ENCODE peak calls at places on chromosomes 13 and 19, in five cellular contexts. K is progenitor cell of endocrine pancreas; D is AG10803; C is fibroblast of the aortic adventitia; S is activated CD4-positive, alpha-beta T cell treated with anti-CD3 and anti-CD28 coated beads, Interleukin-2, amount 50 U/mL, for 1 hour. R is an unnamed sample.

GRCh38 chr19:3494051-3494450 is 6.4 kb downstream of the DOHH start:
- DNase-seq in K (no peak), D (no peak), C (no peak), S (peak), R (no peak)

GRCh38 chr19:8254286-8255001 is 45.3 kb downstream of the CERS4 start:
- DNase-seq in K (no peak), D (no peak), C (no peak), S (no peak), R (no peak)

GRCh38 chr19:31223805-31224534 is 125.3 kb downstream of the TSHZ3 start:
- DNase-seq in K (no peak), D (peak), C (peak), S (no peak), R (no peak)

GRCh38 chr19:42132851-42133528 is 744 bp upstream of the POU2F2 start:
- DNase-seq in K (peak), D (peak), C (peak), S (peak), R (no peak)

GRCh38 chr19:7879102-7879770 is 5.0 kb upstream of the PRR36 start:
- DNase-seq in K (no peak), D (no peak), C (no peak), S (no peak), R (no peak)

GRCh38 chr13:36536546-36536945 is 104.3 kb downstream of the CCNA1 start:
- DNase-seq in K (no peak), D (no peak), C (no peak), S (no peak), R (no peak)

GRCh38 chr13:48291730-48292129 is 11.8 kb upstream of the RB1 start:
- DNase-seq in K (no peak), D (no peak), C (peak), S (no peak), R (no peak)

GRCh38 chr13:80862466-80862865 is 521.5 kb upstream of the SPRY2 start:
- DNase-seq in K (no peak), D (no peak), C (no peak), S (no peak), R (no peak)

GRCh38 chr13:27263438-27263837 is 7.2 kb upstream of the RASL11A start:
- DNase-seq in K (no peak), D (no peak), C (no peak), S (no peak), R (no peak)

GRCh38 chr13:41199526-41199925 is 5.2 kb upstream of the KBTBD7 start:
- DNase-seq in K (no peak), D (no peak), C (no peak), S (no peak), R (no peak)

GRCh38 chr19:12983561-12984142 is 11.6 kb upstream of the NFIX start:
- DNase-seq in K (peak), D (peak), C (peak), S (peak), R (no peak)

GRCh38 chr19:56595548-56595899 is 422 bp downstream of the ZNF71 start:
- DNase-seq in K (no peak), D (no peak), C (no peak), S (no peak), R (no peak)

GRCh38 chr13:44921931-44922758 is 67.1 kb downstream of the NUFIP1 start:
- DNase-seq in K (no peak), D (peak), C (peak), S (no peak), R (peak)

GRCh38 chr13:33186851-33187250 is 98.7 kb downstream of the STARD13 start:
- DNase-seq in K (no peak), D (no peak), C (no peak), S (no peak), R (peak)

GRCh38 chr13:31807090-31807541 is 67.8 kb downstream of the RXFP2 start:
- DNase-seq in K (no peak), D (peak), C (no peak), S (peak), R (no peak)

GRCh38 chr19:18467978-18468377 is 30.0 kb upstream of the ISYNA1 start:
- DNase-seq in K (no peak), D (no peak), C (no peak), S (no peak), R (no peak)

GRCh38 chr19:12969292-12969988 is at the start of gene DAND5:
- DNase-seq in K (no peak), D (no peak), C (no peak), S (no peak), R (no peak)

GRCh38 chr13:21573920-21574712 is 29.9 kb downstream of the MICU2 start:
- DNase-seq in K (no peak), D (no peak), C (no peak), S (no peak), R (no peak)

GRCh38 chr19:33293255-33294057 is 8.9 kb downstream of the CEBPA start:
- DNase-seq in K (no peak), D (peak), C (peak), S (no peak), R (no peak)

GRCh38 chr19:18128044-18128443 is 24.9 kb upstream of the PIK3R2 start:
- DNase-seq in K (no peak), D (peak), C (no peak), S (no peak), R (no peak)

GRCh38 chr19:53903055-53903680 is 5.9 kb upstream of the CACNG7 start:
- DNase-seq in K (peak), D (no peak), C (peak), S (peak), R (peak)

GRCh38 chr13:45615501-45616101 is at the start of gene ERICH6B:
- DNase-seq in K (peak), D (no peak), C (peak), S (no peak), R (no peak)

GRCh38 chr19:670609-671075 is 5.5 kb upstream of the FSTL3 start:
- DNase-seq in K (no peak), D (no peak), C (no peak), S (no peak), R (no peak)

GRCh38 chr19:15198006-15198356 is 2.8 kb downstream of the NOTCH3 start:
- DNase-seq in K (no peak), D (no peak), C (no peak), S (no peak), R (no peak)

GRCh38 chr13:52061587-52061986 is 37.1 kb downstream of the UTP14C start:
- DNase-seq in K (no peak), D (peak), C (peak), S (no peak), R (no peak)

GRCh38 chr13:32736648-32737047 is 150.4 kb downstream of the PDS5B start:
- DNase-seq in K (no peak), D (no peak), C (peak), S (no peak), R (no peak)

GRCh38 chr13:94610475-94610874 is 8.8 kb downstream of the GPR180 start:
- DNase-seq in K (no peak), D (no peak), C (no peak), S (no peak), R (no peak)

GRCh38 chr13:36819811-36820140 is 754 bp downstream of the RFXAP start:
- DNase-seq in K (no peak), D (peak), C (peak), S (peak), R (peak)

GRCh38 chr19:28008695-28009094 is 1204.3 kb downstream of the UQCRFS1 start:
- DNase-seq in K (no peak), D (no peak), C (no peak), S (no peak), R (no peak)

GRCh38 chr19:52590728-52591127 is 20.6 kb downstream of the ZNF701 start:
- DNase-seq in K (no peak), D (no peak), C (no peak), S (no peak), R (no peak)

GRCh38 chr19:47661571-47661970 is 51.7 kb upstream of the EHD2 start:
- DNase-seq in K (no peak), D (peak), C (peak), S (no peak), R (no peak)

GRCh38 chr13:106496072-106496997 is 39.1 kb downstream of the EFNB2 start:
- DNase-seq in K (no peak), D (no peak), C (no peak), S (no peak), R (no peak)

GRCh38 chr13:34076943-34077703 is 259.2 kb downstream of the RFC3 start:
- DNase-seq in K (no peak), D (peak), C (peak), S (no peak), R (peak)

GRCh38 chr19:19606021-19606420 is 12.5 kb downstream of the PBX4 start:
- DNase-seq in K (no peak), D (no peak), C (no peak), S (peak), R (no peak)

GRCh38 chr13:30158774-30159445 is 148.4 kb downstream of the KATNAL1 start:
- DNase-seq in K (no peak), D (peak), C (peak), S (no peak), R (no peak)

GRCh38 chr19:48391100-48392005 is at the start of gene KDELR1:
- DNase-seq in K (peak), D (peak), C (peak), S (peak), R (peak)

GRCh38 chr13:85386424-85386823 is 412.8 kb downstream of the SLITRK6 start:
- DNase-seq in K (no peak), D (no peak), C (no peak), S (no peak), R (no peak)